ENCODE peak calls at places on chromosomes 13 and 19, in nine cellular contexts. W is iPS DF 6.9, Q is ascending aorta, C is AG04450, T is NT2/D1, V is lung, A is mucosa of descending colon, Y is GM23248, G is body of pancreas. Z is an unnamed sample. For H3K9me3, the result is how much of the 10 kb centered on the place peaks cover.

GRCh38 chr13:21079761-21080730 is 18.7 kb upstream of the LATS2 start:
- DNase-seq in G (peak), Q (peak), V (no peak), Y (peak), C (peak), W (no peak), A (no peak), T (no peak), Z (no peak)

GRCh38 chr19:6357995-6358394 is 3.3 kb upstream of the CLPP start:
- DNase-seq in Q (no peak), C (no peak), G (no peak), T (no peak), V (no peak), W (no peak), A (no peak), Y (no peak), Z (no peak)

GRCh38 chr19:53461866-53462265 is 5.7 kb upstream of the ZNF813 start:
- DNase-seq in C (no peak), G (no peak), W (no peak), T (no peak), Q (no peak), Y (no peak), A (no peak), V (no peak), Z (no peak)

GRCh38 chr13:99062593-99062992 is 84.7 kb upstream of the DOCK9 start:
- DNase-seq in C (no peak), T (no peak), A (peak), W (no peak), G (no peak), Q (no peak), V (no peak), Y (peak), Z (no peak)

GRCh38 chr13:80716610-80717081 is 375.7 kb upstream of the SPRY2 start:
- DNase-seq in V (peak), T (peak), C (no peak), Q (no peak), G (peak), W (peak), Y (no peak), A (peak), Z (no peak)

GRCh38 chr13:79060216-79060615 is 345.8 kb downstream of the RBM26 start:
- DNase-seq in Y (no peak), C (no peak), W (no peak), G (no peak), T (no peak), Q (no peak), V (no peak), A (no peak), Z (no peak)

GRCh38 chr13:106372199-106373160 is 163.0 kb downstream of the EFNB2 start:
- DNase-seq in V (no peak), T (no peak), Y (peak), A (no peak), W (no peak), Q (no peak), G (no peak), C (no peak), Z (no peak)

GRCh38 chr13:93794197-93794885 is 567.7 kb downstream of the GPC6 start:
- DNase-seq in Q (no peak), A (no peak), C (no peak), V (no peak), Y (peak), W (no peak), G (no peak), T (no peak), Z (no peak)

GRCh38 chr19:4675346-4675745 is 5.2 kb upstream of the MYDGF start:
- DNase-seq in C (no peak), V (no peak), W (no peak), T (no peak), Q (no peak), G (no peak), A (no peak), Y (no peak), Z (no peak)

GRCh38 chr19:45528149-45528743 is 21.0 kb downstream of the VASP start:
- DNase-seq in A (no peak), C (no peak), G (peak), T (no peak), Y (peak), W (peak), Q (no peak), V (no peak), Z (no peak)

GRCh38 chr13:37107868-37108267 is 2.4 kb upstream of the CSNK1A1L start:
- DNase-seq in A (no peak), Q (no peak), T (no peak), V (no peak), W (no peak), G (no peak), C (no peak), Y (no peak), Z (no peak)

GRCh38 chr19:51531349-51532315 is at the start of gene SIGLEC6:
- DNase-seq in A (peak), Y (no peak), T (no peak), Q (peak), C (no peak), V (peak), G (peak), W (peak), Z (no peak)

GRCh38 chr13:33893559-33893958 is 75.6 kb downstream of the RFC3 start:
- DNase-seq in C (no peak), A (no peak), V (no peak), W (no peak), Y (no peak), G (no peak), Q (no peak), T (no peak), Z (no peak)

GRCh38 chr13:33891196-33891742 is 73.3 kb downstream of the RFC3 start:
- DNase-seq in Y (no peak), W (no peak), A (no peak), T (no peak), G (no peak), C (no peak), Q (no peak), V (no peak), Z (no peak)
- H3K4me3 ChIP-seq in Y (no peak), W (no peak), A (no peak), T (no peak), G (no peak), C (no peak), Q (no peak), V (no peak), Z (no peak)

GRCh38 chr19:44156475-44156874 is 8.4 kb upstream of the ZNF226 start:
- DNase-seq in W (no peak), T (no peak), Y (no peak), G (no peak), V (no peak), Q (no peak), A (no peak), C (no peak), Z (no peak)
- H3K9me3 ChIP-seq in W (under half), T (under half), Y (under half), G (under half), V (under half), Q (half or more), A (half or more), C (under half), Z (under half)

GRCh38 chr13:40986328-40986856 is 32.7 kb downstream of the ELF1 start:
- DNase-seq in Y (peak), G (no peak), V (no peak), C (no peak), Q (no peak), W (no peak), A (no peak), T (no peak), Z (no peak)
- H3K4me3 ChIP-seq in Y (no peak), G (no peak), V (no peak), C (no peak), Q (peak), W (no peak), A (no peak), T (no peak), Z (peak)

GRCh38 chr13:110566201-110566600 is 4.7 kb upstream of the RAB20 start:
- DNase-seq in A (no peak), Q (no peak), T (no peak), V (no peak), W (no peak), Y (no peak), G (no peak), C (no peak), Z (no peak)
- H3K9me3 ChIP-seq in A (under half), Q (under half), T (under half), V (under half), W (under half), Y (under half), G (under half), C (under half), Z (under half)

GRCh38 chr19:711224-711623 is 2.5 kb downstream of the PALM start:
- DNase-seq in V (no peak), Y (no peak), T (no peak), W (no peak), Q (no peak), C (no peak), A (no peak), G (no peak), Z (no peak)

GRCh38 chr19:708154-709141 is at the start of gene PALM:
- DNase-seq in V (no peak), G (peak), Y (no peak), T (no peak), C (no peak), Q (no peak), A (no peak), W (no peak), Z (no peak)

GRCh38 chr19:709965-710714 is 1.4 kb downstream of the PALM start:
- DNase-seq in T (no peak), V (no peak), C (no peak), Q (no peak), W (no peak), A (no peak), G (no peak), Y (no peak), Z (no peak)

GRCh38 chr19:709196-709964 is 645 bp downstream of the PALM start:
- DNase-seq in C (no peak), Q (no peak), V (no peak), W (no peak), G (no peak), Y (no peak), T (no peak), A (no peak), Z (no peak)

DNA sequence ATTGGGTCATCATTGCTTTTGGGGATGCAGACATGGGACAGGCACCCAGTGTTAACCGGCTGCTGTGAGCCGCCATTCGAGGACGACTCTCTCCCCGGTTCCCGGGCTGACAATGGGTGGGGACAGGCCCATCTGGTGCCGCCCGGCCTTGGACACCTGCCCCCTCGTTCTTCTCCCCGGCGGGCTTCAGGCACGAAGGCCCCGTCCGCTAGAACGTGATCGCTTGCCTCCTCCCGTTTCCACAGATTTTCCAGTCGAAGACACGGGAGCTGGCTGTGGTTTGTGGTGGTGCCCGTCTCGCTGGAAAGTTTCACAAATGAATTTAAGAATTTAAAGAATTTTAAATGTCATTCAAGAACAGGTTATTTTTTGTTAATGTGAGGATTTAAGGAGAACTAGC is 2.0 kb downstream of the PALM start:
- DNase-seq in W (no peak), G (no peak), V (no peak), Q (no peak), A (no peak), C (no peak), Y (no peak), T (no peak), Z (no peak)
- H3K4me3 ChIP-seq in W (no peak), G (no peak), V (no peak), Q (peak), A (no peak), C (no peak), Y (no peak), T (no peak), Z (no peak)

GRCh38 chr19:56976300-56976699 is 135.8 kb upstream of the PEG3 start:
- DNase-seq in A (no peak), G (no peak), Y (no peak), C (no peak), Q (no peak), T (no peak), V (no peak), W (no peak), Z (no peak)
- H3K9me3 ChIP-seq in A (half or more), G (under half), Y (under half), C (half or more), Q (under half), T (under half), V (under half), W (under half), Z (under half)

DNA sequence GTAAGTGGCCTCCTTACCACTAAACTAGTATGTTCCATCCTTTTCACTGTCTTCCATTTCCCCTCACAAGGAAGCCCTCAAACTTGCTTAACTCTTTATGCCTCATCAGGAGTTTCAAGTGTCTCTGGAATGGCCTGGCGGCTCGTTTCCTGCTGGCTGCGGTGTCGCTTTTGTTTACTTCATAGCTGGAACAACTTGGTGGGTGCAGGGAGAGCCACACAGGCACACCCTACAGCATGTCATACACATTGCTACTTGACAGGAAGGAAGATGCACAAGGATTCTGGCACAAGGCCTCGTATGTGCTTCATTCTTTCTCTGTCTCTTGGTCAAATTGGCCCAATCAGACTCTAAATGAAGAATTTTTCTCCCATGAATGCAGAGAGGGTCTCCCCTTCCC is 488.3 kb downstream of the FOXO1 start:
- DNase-seq in V (no peak), A (no peak), G (no peak), Y (no peak), C (no peak), Q (no peak), W (no peak), T (no peak), Z (no peak)
- H3K4me3 ChIP-seq in V (no peak), A (no peak), G (no peak), Y (no peak), C (no peak), Q (no peak), W (no peak), T (no peak), Z (no peak)

GRCh38 chr13:55963934-55964333 is 1176.8 kb upstream of the PRR20A start:
- DNase-seq in C (no peak), A (no peak), W (no peak), G (no peak), Q (no peak), V (no peak), T (no peak), Y (no peak), Z (no peak)
- H3K9me3 ChIP-seq in C (under half), A (half or more), W (under half), G (under half), Q (under half), V (under half), T (under half), Y (under half), Z (under half)

DNA sequence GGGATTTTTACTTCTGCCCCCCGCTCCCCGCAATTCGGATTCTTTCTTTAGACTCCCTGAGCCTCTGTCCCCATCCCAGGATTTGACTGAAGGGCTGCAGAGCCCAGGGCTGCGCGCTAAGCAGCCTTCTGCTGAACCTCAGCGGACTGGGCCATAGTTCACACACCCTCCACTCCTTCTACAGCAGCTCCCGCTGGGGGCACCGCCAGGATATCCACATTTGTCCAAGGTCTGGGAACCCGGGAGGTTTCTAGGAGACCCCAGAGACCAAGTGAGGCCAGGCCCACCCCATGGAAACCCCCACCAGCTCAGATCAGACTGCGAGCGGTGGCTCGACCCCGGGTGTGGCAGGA is 463.3 kb downstream of the ITGBL1 start:
- DNase-seq in Q (no peak), C (no peak), T (no peak), V (no peak), G (no peak), A (no peak), Y (no peak), W (no peak), Z (no peak)
- H3K4me3 ChIP-seq in Q (peak), C (no peak), T (peak), V (no peak), G (no peak), A (no peak), Y (no peak), W (peak), Z (no peak)

Z was measured in CD8-positive, alpha-beta memory T cell.